ENCODE peak calls at places on chromosomes 12 and 14, in seven cellular contexts. One of them, this sample, is unnamed.
A peak's percentile ranks its signal among the peaks of the same experiment; 100 is the strongest.

GRCh38 chr14:91232631-91233030 is 11.9 kb downstream of the GPR68 start:
- DNase-seq in neural progenitor cell: no peak
- DNase-seq in pancreas: no peak
- DNase-seq in foreskin fibroblast: no peak
- DNase-seq in Peyer's patch: no peak
- DNase-seq in stomach: no peak
- DNase-seq in tibial nerve: no peak
- DNase-seq in this sample: no peak

GRCh38 chr12:70011353-70011752 is 186.3 kb downstream of the MYRFL start:
- DNase-seq in neural progenitor cell: no peak
- DNase-seq in foreskin fibroblast: no peak
- DNase-seq in Peyer's patch: no peak
- DNase-seq in stomach: no peak
- DNase-seq in tibial nerve: no peak
- DNase-seq in pancreas: no peak
- DNase-seq in this sample: no peak

GRCh38 chr12:117599849-117600248 is 238.4 kb upstream of the NOS1 start:
- DNase-seq in tibial nerve: no peak
- DNase-seq in foreskin fibroblast: no peak
- DNase-seq in neural progenitor cell: no peak
- DNase-seq in stomach: no peak
- DNase-seq in Peyer's patch: no peak
- DNase-seq in pancreas: no peak
- DNase-seq in this sample: no peak

GRCh38 chr14:75826599-75826998 is 155.2 kb downstream of the TGFB3 start:
- DNase-seq in foreskin fibroblast: peak; percentile 37
- DNase-seq in Peyer's patch: no peak
- DNase-seq in stomach: no peak
- DNase-seq in pancreas: no peak
- DNase-seq in tibial nerve: no peak
- DNase-seq in neural progenitor cell: no peak
- DNase-seq in this sample: no peak

GRCh38 chr14:68981539-68981976 is 2.5 kb upstream of the ACTN1 start:
- DNase-seq in foreskin fibroblast: no peak
- DNase-seq in Peyer's patch: no peak
- DNase-seq in stomach: no peak
- DNase-seq in pancreas: no peak
- DNase-seq in neural progenitor cell: no peak
- DNase-seq in tibial nerve: no peak
- DNase-seq in this sample: no peak

GRCh38 chr14:76125506-76125905 is 26.2 kb upstream of the GPATCH2L start:
- DNase-seq in foreskin fibroblast: no peak
- DNase-seq in Peyer's patch: no peak
- DNase-seq in tibial nerve: no peak
- DNase-seq in pancreas: no peak
- DNase-seq in neural progenitor cell: no peak
- DNase-seq in stomach: no peak
- DNase-seq in this sample: no peak

GRCh38 chr12:27521066-27521465 is 2.9 kb upstream of the PPFIBP1 start:
- DNase-seq in neural progenitor cell: no peak
- DNase-seq in Peyer's patch: peak; percentile 49
- DNase-seq in tibial nerve: no peak
- DNase-seq in foreskin fibroblast: peak; percentile 61
- DNase-seq in stomach: no peak
- DNase-seq in pancreas: no peak
- DNase-seq in this sample: peak; percentile 29

GRCh38 chr12:89544730-89545184 is 18.9 kb upstream of the POC1B start:
- DNase-seq in pancreas: peak; percentile 35
- DNase-seq in neural progenitor cell: peak; percentile 91
- DNase-seq in tibial nerve: no peak
- DNase-seq in Peyer's patch: peak; percentile 52
- DNase-seq in foreskin fibroblast: peak; percentile 63
- DNase-seq in stomach: peak; percentile 77
- DNase-seq in this sample: peak; percentile 49

GRCh38 chr12:8894378-8894777 is 19.9 kb upstream of the PHC1 start:
- DNase-seq in foreskin fibroblast: no peak
- DNase-seq in neural progenitor cell: no peak
- DNase-seq in stomach: no peak
- DNase-seq in pancreas: no peak
- DNase-seq in tibial nerve: no peak
- DNase-seq in Peyer's patch: no peak
- DNase-seq in this sample: no peak

GRCh38 chr12:41277019-41277770 is 89.1 kb downstream of the PDZRN4 start:
- DNase-seq in neural progenitor cell: peak; percentile 69
- DNase-seq in Peyer's patch: no peak
- DNase-seq in foreskin fibroblast: peak; percentile 9
- DNase-seq in pancreas: no peak
- DNase-seq in stomach: no peak
- DNase-seq in tibial nerve: no peak
- DNase-seq in this sample: no peak

GRCh38 chr14:96256420-96256819 is 410 bp downstream of the BDKRB1 start:
- DNase-seq in stomach: no peak
- DNase-seq in tibial nerve: no peak
- DNase-seq in neural progenitor cell: no peak
- DNase-seq in pancreas: no peak
- DNase-seq in foreskin fibroblast: no peak
- DNase-seq in Peyer's patch: no peak
- DNase-seq in this sample: no peak

GRCh38 chr14:68137704-68138619 is 318.4 kb downstream of the RAD51B start:
- DNase-seq in pancreas: peak; percentile 30
- DNase-seq in tibial nerve: peak; percentile 26
- DNase-seq in foreskin fibroblast: peak; percentile 92
- DNase-seq in Peyer's patch: peak; percentile 72
- DNase-seq in stomach: peak; percentile 32
- DNase-seq in neural progenitor cell: peak; percentile 90
- DNase-seq in this sample: peak; percentile 38

GRCh38 chr14:32985881-32986280 is 47.2 kb downstream of the NPAS3 start:
- DNase-seq in stomach: no peak
- DNase-seq in pancreas: no peak
- DNase-seq in tibial nerve: no peak
- DNase-seq in neural progenitor cell: no peak
- DNase-seq in foreskin fibroblast: no peak
- DNase-seq in Peyer's patch: no peak
- DNase-seq in this sample: no peak

GRCh38 chr12:43981726-43982125 is 145.8 kb downstream of the TMEM117 start:
- DNase-seq in pancreas: no peak
- DNase-seq in foreskin fibroblast: no peak
- DNase-seq in neural progenitor cell: no peak
- DNase-seq in stomach: no peak
- DNase-seq in Peyer's patch: no peak
- DNase-seq in tibial nerve: no peak
- DNase-seq in this sample: no peak

GRCh38 chr12:51951199-51951842 is at the start of gene ACVR1B:
- DNase-seq in Peyer's patch: peak; percentile 97
- DNase-seq in pancreas: peak; percentile 89
- DNase-seq in neural progenitor cell: peak; percentile 97
- DNase-seq in stomach: peak; percentile 95
- DNase-seq in foreskin fibroblast: peak; percentile 92
- DNase-seq in tibial nerve: peak; percentile 89
- DNase-seq in this sample: peak; percentile 91

GRCh38 chr14:97866664-97867063 is 1069.5 kb downstream of the VRK1 start:
- DNase-seq in pancreas: no peak
- DNase-seq in Peyer's patch: no peak
- DNase-seq in tibial nerve: no peak
- DNase-seq in neural progenitor cell: no peak
- DNase-seq in stomach: no peak
- DNase-seq in foreskin fibroblast: no peak
- DNase-seq in this sample: no peak

GRCh38 chr14:98345186-98345585 is 926.8 kb downstream of the BCL11B start:
- DNase-seq in neural progenitor cell: no peak
- DNase-seq in Peyer's patch: no peak
- DNase-seq in tibial nerve: no peak
- DNase-seq in pancreas: no peak
- DNase-seq in foreskin fibroblast: no peak
- DNase-seq in stomach: no peak
- DNase-seq in this sample: no peak

GRCh38 chr12:48832321-48833060 is 14.2 kb downstream of the CACNB3 start:
- DNase-seq in pancreas: no peak
- DNase-seq in tibial nerve: no peak
- DNase-seq in Peyer's patch: no peak
- DNase-seq in foreskin fibroblast: no peak
- DNase-seq in neural progenitor cell: no peak
- DNase-seq in stomach: no peak
- DNase-seq in this sample: no peak

GRCh38 chr14:102507026-102507860 is 2.3 kb downstream of the ANKRD9 start:
- DNase-seq in foreskin fibroblast: no peak
- DNase-seq in neural progenitor cell: no peak
- DNase-seq in stomach: no peak
- DNase-seq in pancreas: no peak
- DNase-seq in tibial nerve: no peak
- DNase-seq in Peyer's patch: no peak
- DNase-seq in this sample: no peak

GRCh38 chr12:101891462-101891971 is 14.1 kb downstream of the DRAM1 start:
- DNase-seq in foreskin fibroblast: peak; percentile 75
- DNase-seq in neural progenitor cell: no peak
- DNase-seq in pancreas: peak; percentile 57
- DNase-seq in stomach: peak; percentile 71
- DNase-seq in tibial nerve: no peak
- DNase-seq in Peyer's patch: peak; percentile 68
- DNase-seq in this sample: peak; percentile 64

GRCh38 chr12:78275886-78276285 is 445.2 kb downstream of the NAV3 start:
- DNase-seq in stomach: no peak
- DNase-seq in foreskin fibroblast: no peak
- DNase-seq in pancreas: no peak
- DNase-seq in tibial nerve: no peak
- DNase-seq in neural progenitor cell: no peak
- DNase-seq in Peyer's patch: no peak
- DNase-seq in this sample: no peak

GRCh38 chr12:116544656-116545055 is 14.5 kb upstream of the MAP1LC3B2 start:
- DNase-seq in stomach: no peak
- DNase-seq in neural progenitor cell: no peak
- DNase-seq in pancreas: no peak
- DNase-seq in Peyer's patch: no peak
- DNase-seq in tibial nerve: peak; percentile 75
- DNase-seq in foreskin fibroblast: no peak
- DNase-seq in this sample: no peak

GRCh38 chr14:76760331-76761197 is 704 bp upstream of the VASH1 start:
- DNase-seq in neural progenitor cell: no peak
- DNase-seq in Peyer's patch: no peak
- DNase-seq in tibial nerve: no peak
- DNase-seq in stomach: no peak
- DNase-seq in pancreas: no peak
- DNase-seq in foreskin fibroblast: no peak
- DNase-seq in this sample: peak; percentile 23

GRCh38 chr12:57631566-57632368 is 1.2 kb downstream of the B4GALNT1 start:
- DNase-seq in neural progenitor cell: peak; percentile 45
- DNase-seq in tibial nerve: no peak
- DNase-seq in pancreas: no peak
- DNase-seq in foreskin fibroblast: no peak
- DNase-seq in stomach: no peak
- DNase-seq in Peyer's patch: no peak
- DNase-seq in this sample: no peak

GRCh38 chr12:98852181-98852580 is 207.1 kb downstream of the APAF1 start:
- DNase-seq in stomach: no peak
- DNase-seq in tibial nerve: no peak
- DNase-seq in neural progenitor cell: no peak
- DNase-seq in pancreas: no peak
- DNase-seq in Peyer's patch: no peak
- DNase-seq in foreskin fibroblast: no peak
- DNase-seq in this sample: no peak

GRCh38 chr14:62329427-62329826 is 567.2 kb downstream of the SNAPC1 start:
- DNase-seq in Peyer's patch: no peak
- DNase-seq in neural progenitor cell: no peak
- DNase-seq in tibial nerve: no peak
- DNase-seq in pancreas: no peak
- DNase-seq in foreskin fibroblast: peak; percentile 2
- DNase-seq in stomach: no peak
- DNase-seq in this sample: no peak

GRCh38 chr12:11827096-11827841 is 177.8 kb downstream of the ETV6 start:
- DNase-seq in Peyer's patch: no peak
- DNase-seq in neural progenitor cell: peak; percentile 72
- DNase-seq in foreskin fibroblast: peak; percentile 33
- DNase-seq in tibial nerve: no peak
- DNase-seq in pancreas: peak; percentile 44
- DNase-seq in stomach: no peak
- DNase-seq in this sample: no peak
- H3K4me3 ChIP-seq in Peyer's patch: no peak overlapping the region
- H3K4me3 ChIP-seq in neural progenitor cell: peak overlapping the region; percentile 24
- H3K4me3 ChIP-seq in foreskin fibroblast: no peak overlapping the region
- H3K4me3 ChIP-seq in tibial nerve: no peak overlapping the region
- H3K4me3 ChIP-seq in pancreas: no peak overlapping the region
- H3K4me3 ChIP-seq in stomach: no peak overlapping the region
- H3K4me3 ChIP-seq in this sample: no peak overlapping the region

GRCh38 chr14:23441076-23441475 is 5.6 kb upstream of the MYH7 start:
- DNase-seq in Peyer's patch: no peak
- DNase-seq in pancreas: no peak
- DNase-seq in neural progenitor cell: no peak
- DNase-seq in foreskin fibroblast: no peak
- DNase-seq in stomach: no peak
- DNase-seq in tibial nerve: no peak
- DNase-seq in this sample: no peak
- TF ChIP-seq CTCF in Peyer's patch: no peak
- TF ChIP-seq CTCF in pancreas: no peak
- TF ChIP-seq CTCF in neural progenitor cell: no peak
- TF ChIP-seq CTCF in foreskin fibroblast: no peak
- TF ChIP-seq CTCF in stomach: no peak
- TF ChIP-seq CTCF in tibial nerve: no peak
- TF ChIP-seq CTCF in this sample: no peak

GRCh38 chr14:36658091-36659009 is 3.3 kb upstream of the PAX9 start:
- DNase-seq in neural progenitor cell: peak; percentile 46
- DNase-seq in stomach: no peak
- DNase-seq in Peyer's patch: no peak
- DNase-seq in tibial nerve: no peak
- DNase-seq in foreskin fibroblast: no peak
- DNase-seq in pancreas: no peak
- DNase-seq in this sample: no peak

GRCh38 chr14:36659822-36660735 is 1.6 kb upstream of the PAX9 start:
- DNase-seq in neural progenitor cell: peak; percentile 59
- DNase-seq in Peyer's patch: no peak
- DNase-seq in foreskin fibroblast: no peak
- DNase-seq in stomach: no peak
- DNase-seq in tibial nerve: no peak
- DNase-seq in pancreas: no peak
- DNase-seq in this sample: no peak

GRCh38 chr14:36660736-36661505 is 739 bp upstream of the PAX9 start:
- DNase-seq in foreskin fibroblast: no peak
- DNase-seq in Peyer's patch: no peak
- DNase-seq in tibial nerve: no peak
- DNase-seq in pancreas: no peak
- DNase-seq in neural progenitor cell: no peak
- DNase-seq in stomach: no peak
- DNase-seq in this sample: no peak

GRCh38 chr14:36657409-36658090 is 4.1 kb upstream of the PAX9 start:
- DNase-seq in neural progenitor cell: peak; percentile 72
- DNase-seq in foreskin fibroblast: no peak
- DNase-seq in tibial nerve: no peak
- DNase-seq in Peyer's patch: no peak
- DNase-seq in stomach: no peak
- DNase-seq in pancreas: no peak
- DNase-seq in this sample: no peak

GRCh38 chr14:36659010-36659821 is 2.4 kb upstream of the PAX9 start:
- DNase-seq in stomach: no peak
- DNase-seq in pancreas: no peak
- DNase-seq in Peyer's patch: no peak
- DNase-seq in foreskin fibroblast: no peak
- DNase-seq in neural progenitor cell: peak; percentile 23
- DNase-seq in tibial nerve: no peak
- DNase-seq in this sample: no peak
- H3K4me3 ChIP-seq in stomach: no peak overlapping the region
- H3K4me3 ChIP-seq in pancreas: no peak overlapping the region
- H3K4me3 ChIP-seq in Peyer's patch: no peak overlapping the region
- H3K4me3 ChIP-seq in foreskin fibroblast: no peak overlapping the region
- H3K4me3 ChIP-seq in neural progenitor cell: no peak overlapping the region
- H3K4me3 ChIP-seq in tibial nerve: no peak overlapping the region
- H3K4me3 ChIP-seq in this sample: no peak overlapping the region

GRCh38 chr12:124508323-124509096 is 58.9 kb downstream of the NCOR2 start:
- DNase-seq in stomach: no peak
- DNase-seq in Peyer's patch: peak; percentile 59
- DNase-seq in pancreas: no peak
- DNase-seq in foreskin fibroblast: no peak
- DNase-seq in neural progenitor cell: no peak
- DNase-seq in tibial nerve: peak; percentile 50
- DNase-seq in this sample: no peak
- TF ChIP-seq CTCF in stomach: no peak
- TF ChIP-seq CTCF in Peyer's patch: no peak
- TF ChIP-seq CTCF in pancreas: no peak
- TF ChIP-seq CTCF in foreskin fibroblast: no peak
- TF ChIP-seq CTCF in neural progenitor cell: peak; percentile 23
- TF ChIP-seq CTCF in tibial nerve: no peak
- TF ChIP-seq CTCF in this sample: no peak